ENCODE peak calls at places on chromosomes 4 and X, in seven cellular contexts. P is mesenchymal stem cell, F is Caco-2, O is HCT116, A is breast epithelium, T is NT2/D1, L is endothelial cell of umbilical vein. D is an unnamed sample. For H3K36me3, H3K4me1 and H3K27me3, the result is how much of the 10 kb centered on the place peaks cover.

GRCh38 chrX:120315776-120316175 is 4.5 kb upstream of the TMEM255A start:
- DNase-seq in P (no peak), F (no peak), O (no peak), A (no peak), T (no peak), L (no peak), D (no peak)

GRCh38 chrX:9133426-9133825 is 99.5 kb upstream of the FAM9B start:
- DNase-seq in P (peak), F (no peak), O (no peak), A (no peak), T (no peak), L (no peak), D (peak)

GRCh38 chrX:153999359-154000037 is 20.2 kb downstream of the IRAK1 start:
- DNase-seq in P (no peak), F (no peak), O (no peak), A (no peak), T (no peak), L (no peak), D (no peak)

GRCh38 chr4:78585633-78586032 is 34.1 kb downstream of the ANXA3 start:
- DNase-seq in P (peak), F (no peak), O (no peak), A (no peak), T (no peak), L (no peak), D (peak)

GRCh38 chr4:1985287-1985686 is 23.5 kb downstream of the NELFA start:
- DNase-seq in P (no peak), F (no peak), O (no peak), A (no peak), T (no peak), L (no peak), D (no peak)

GRCh38 chr4:38803833-38804653 is 548 bp downstream of the TLR1 start:
- DNase-seq in P (no peak), F (no peak), O (no peak), A (no peak), T (no peak), L (no peak), D (no peak)

GRCh38 chr4:39565925-39566630 is 38.8 kb upstream of the UGDH start:
- DNase-seq in P (peak), F (no peak), O (no peak), A (no peak), T (no peak), L (peak), D (peak)

GRCh38 chr4:148075438-148075837 is 343.6 kb downstream of the ARHGAP10 start:
- DNase-seq in P (no peak), F (no peak), O (no peak), A (no peak), T (no peak), L (no peak), D (no peak)

GRCh38 chr4:116183241-116183640 is 902.1 kb downstream of the TRAM1L1 start:
- DNase-seq in P (no peak), F (no peak), O (no peak), A (no peak), T (no peak), L (no peak), D (no peak)

GRCh38 chr4:148112231-148112982 is 329.8 kb downstream of the NR3C2 start:
- DNase-seq in P (peak), F (no peak), O (no peak), A (no peak), T (peak), L (peak), D (no peak)

GRCh38 chr4:45662996-45663395 is 460.9 kb downstream of the GABRG1 start:
- DNase-seq in P (peak), F (no peak), O (no peak), A (no peak), T (no peak), L (no peak), D (no peak)

DNA sequence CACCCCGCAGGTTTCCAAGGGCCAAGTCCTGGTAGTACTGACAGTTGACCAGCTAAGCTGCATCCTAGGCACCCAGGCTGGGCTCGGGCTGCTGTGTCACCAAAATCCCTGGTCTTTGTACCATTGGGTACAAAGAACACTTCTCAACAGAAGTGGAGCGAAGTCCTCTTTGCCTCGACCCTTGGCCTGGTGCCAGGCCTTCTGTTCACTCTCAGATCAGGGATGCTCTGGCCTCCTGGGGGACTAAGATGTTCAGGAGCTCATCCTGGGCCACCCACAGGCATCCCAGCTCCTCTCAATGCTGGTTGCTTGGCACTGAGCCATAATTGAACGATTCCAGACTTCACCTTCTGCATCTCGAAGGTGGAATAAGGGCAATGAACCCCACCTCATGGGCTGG is 13.8 kb upstream of the SLC2A9 start:
- DNase-seq in P (no peak), F (no peak), O (no peak), A (no peak), T (no peak), L (no peak), D (no peak)
- H3K36me3 ChIP-seq in P (under half), F (under half), O (under half), A (under half), T (under half), L (under half), D (under half)

DNA sequence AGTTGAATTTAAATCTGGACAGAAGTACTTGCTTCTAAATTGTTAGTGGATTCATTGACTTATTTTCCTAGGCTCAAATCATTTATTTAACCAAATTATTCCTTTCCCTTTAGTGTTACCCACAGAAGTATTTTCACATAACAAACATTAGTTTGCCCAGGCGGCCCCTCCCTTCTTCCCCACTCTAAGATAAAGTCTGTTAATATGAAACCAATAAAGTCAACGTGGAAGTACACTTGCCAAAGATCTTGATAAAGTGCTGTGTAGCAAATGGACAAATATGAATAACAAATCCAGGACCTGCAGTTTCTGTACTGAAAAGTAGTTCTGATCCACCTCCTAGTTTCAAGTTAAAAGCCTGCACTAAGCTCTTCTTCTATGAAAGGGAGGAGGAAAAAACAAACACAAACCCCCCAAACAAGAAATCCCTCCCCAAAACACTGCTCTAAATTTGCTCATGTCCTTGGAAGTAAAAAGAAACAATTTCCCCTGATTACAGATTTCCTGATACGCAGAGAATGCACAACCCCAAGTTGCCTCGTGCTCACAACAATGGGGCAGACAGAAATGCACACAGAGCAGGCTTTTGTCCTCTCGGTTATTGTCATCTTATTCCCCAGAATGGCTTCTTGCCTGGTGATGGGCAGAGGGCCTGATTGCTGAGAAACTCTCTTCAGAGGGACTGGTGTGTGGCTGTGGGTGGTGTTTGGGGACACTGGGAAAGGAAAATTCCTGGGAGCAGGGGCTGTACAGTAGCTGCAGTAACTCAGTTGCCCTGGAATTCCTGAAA is 23.2 kb downstream of the TMSB4X start:
- DNase-seq in P (no peak), F (no peak), O (no peak), A (no peak), T (no peak), L (peak), D (no peak)
- H3K4me1 ChIP-seq in P (under half), F (under half), O (under half), A (under half), T (under half), L (under half), D (half or more)

GRCh38 chrX:149867488-149867887 is 13.5 kb upstream of the MAGEA8 start:
- DNase-seq in P (no peak), F (no peak), O (no peak), A (no peak), T (no peak), L (no peak), D (no peak)

GRCh38 chrX:149877157-149877556 is 3.8 kb upstream of the MAGEA8 start:
- DNase-seq in P (no peak), F (no peak), O (no peak), A (no peak), T (no peak), L (no peak), D (no peak)

GRCh38 chrX:149870840-149871239 is 10.1 kb upstream of the MAGEA8 start:
- DNase-seq in P (no peak), F (no peak), O (no peak), A (no peak), T (no peak), L (no peak), D (no peak)

GRCh38 chrX:149871433-149871832 is 9.6 kb upstream of the MAGEA8 start:
- DNase-seq in P (no peak), F (no peak), O (no peak), A (no peak), T (no peak), L (no peak), D (no peak)

GRCh38 chrX:149871940-149872339 is 9.0 kb upstream of the MAGEA8 start:
- DNase-seq in P (peak), F (peak), O (peak), A (no peak), T (peak), L (peak), D (peak)
- H3K27me3 ChIP-seq in P (under half), F (under half), O (under half), A (under half), T (under half), L (under half), D (under half)

DNA sequence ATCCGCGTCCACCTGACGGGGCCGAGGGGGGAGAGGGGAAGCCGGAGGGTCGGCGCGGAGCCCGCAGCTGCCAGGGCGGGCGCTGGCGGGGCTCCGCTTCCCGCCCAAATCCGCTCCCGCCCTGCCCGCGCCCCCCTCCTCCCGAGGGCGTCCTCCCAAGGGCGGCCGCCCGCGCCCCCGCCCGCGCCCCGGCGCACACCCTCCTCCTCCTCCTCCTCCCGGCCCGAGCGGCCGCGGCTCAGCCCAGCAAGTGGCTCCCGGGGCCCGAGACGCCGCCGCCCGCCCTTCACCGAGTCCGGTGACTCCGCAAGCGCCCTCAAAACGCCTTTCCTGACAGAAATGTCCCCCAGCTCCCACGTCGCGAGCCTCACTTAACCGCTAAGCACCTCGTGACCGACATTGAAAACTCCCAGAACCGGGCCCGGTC is 487 bp downstream of the HMGB2 start:
- DNase-seq in P (no peak), F (no peak), O (no peak), A (peak), T (no peak), L (no peak), D (peak)
- H3K36me3 ChIP-seq in P (under half), F (under half), O (under half), A (under half), T (under half), L (under half), D (half or more)

GRCh38 chr4:14152834-14153519 is 525.5 kb upstream of the BOD1L1 start:
- DNase-seq in P (no peak), F (no peak), O (no peak), A (no peak), T (no peak), L (no peak), D (no peak)

GRCh38 chr4:14151099-14151498 is 523.6 kb upstream of the BOD1L1 start:
- DNase-seq in P (no peak), F (no peak), O (no peak), A (no peak), T (no peak), L (no peak), D (no peak)

GRCh38 chr4:14143892-14144291 is 516.4 kb upstream of the BOD1L1 start:
- DNase-seq in P (no peak), F (no peak), O (no peak), A (no peak), T (peak), L (no peak), D (no peak)

DNA sequence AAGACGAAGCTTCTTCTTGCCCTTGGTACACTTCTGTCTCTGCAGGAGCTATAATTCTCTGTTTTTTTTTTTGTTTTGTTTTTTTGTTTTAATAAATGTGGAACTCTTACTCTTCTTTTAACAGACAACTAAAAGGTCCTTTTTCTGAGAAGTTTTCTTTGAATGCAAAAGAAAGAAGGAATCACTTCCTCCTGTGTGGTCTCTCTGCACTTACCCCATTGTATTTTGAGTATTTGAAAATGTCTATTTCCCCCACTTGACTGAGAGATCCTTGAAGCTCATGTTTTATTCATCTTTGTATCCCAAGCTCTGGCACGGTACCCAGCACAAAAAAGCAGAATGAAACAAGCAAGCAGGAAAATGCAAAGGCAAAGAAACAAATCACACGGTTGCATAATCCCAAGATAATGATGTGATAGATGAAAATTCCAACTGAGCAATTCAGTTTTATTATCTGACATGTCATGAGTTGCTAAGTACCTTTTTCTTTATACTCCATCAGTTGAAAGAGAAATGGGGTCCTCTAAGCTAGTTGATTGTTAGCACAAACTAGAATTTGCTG is 522.0 kb upstream of the BOD1L1 start:
- DNase-seq in P (no peak), F (no peak), O (no peak), A (no peak), T (no peak), L (no peak), D (no peak)
- H3K4me1 ChIP-seq in P (under half), F (under half), O (under half), A (under half), T (under half), L (under half), D (under half)

DNA sequence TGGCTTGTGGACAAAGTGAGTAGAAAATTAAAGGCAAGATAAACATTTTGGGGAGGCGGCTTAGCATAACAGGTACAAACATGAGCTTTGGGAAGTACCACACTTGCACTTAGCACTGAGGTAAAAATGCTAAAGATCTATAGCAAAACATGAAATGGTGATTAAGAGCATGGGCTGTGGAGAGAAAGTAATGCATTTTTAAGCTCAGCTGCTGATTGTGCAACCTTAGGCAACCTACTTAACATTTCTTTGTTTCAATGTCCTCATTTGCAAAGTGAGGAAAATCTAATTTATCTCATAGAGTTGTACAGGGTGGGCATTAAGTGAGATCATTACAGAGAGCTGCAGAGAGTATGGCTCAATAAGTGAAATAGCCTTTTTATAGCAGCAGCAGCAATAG is 86.9 kb downstream of the PAK3 start:
- DNase-seq in P (no peak), F (no peak), O (no peak), A (no peak), T (no peak), L (no peak), D (no peak)
- H3K27me3 ChIP-seq in P (under half), F (under half), O (under half), A (under half), T (under half), L (under half), D (under half)

DNA sequence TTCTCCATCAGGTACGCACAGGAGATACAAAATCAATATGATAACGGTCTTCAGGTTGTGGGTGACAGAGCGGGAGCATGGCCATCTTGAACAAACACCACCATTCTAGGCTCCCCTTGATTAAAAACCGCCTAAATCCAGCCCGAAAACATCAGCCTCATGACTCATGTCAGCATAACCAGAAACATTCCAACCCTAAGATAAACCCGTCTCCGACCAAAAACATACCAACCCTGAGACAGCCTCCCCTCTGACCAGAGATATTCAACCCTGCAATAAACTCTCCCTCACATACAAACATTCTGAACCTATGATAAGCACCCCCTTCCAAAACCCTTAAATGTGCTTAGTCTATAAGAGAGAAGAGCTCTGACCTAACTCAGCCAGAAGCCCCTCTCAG is 157.9 kb downstream of the DHRSX start:
- DNase-seq in P (peak), F (no peak), O (no peak), A (no peak), T (no peak), L (no peak), D (peak)
- H3K36me3 ChIP-seq in P (under half), F (under half), O (under half), A (under half), T (under half), L (under half), D (under half)

GRCh38 chr4:172083236-172083635 is 270.0 kb downstream of the GALNTL6 start:
- DNase-seq in P (no peak), F (no peak), O (no peak), A (no peak), T (no peak), L (no peak), D (no peak)
- H3K4me1 ChIP-seq in P (under half), F (under half), O (under half), A (under half), T (under half), L (under half), D (under half)

GRCh38 chr4:29948451-29948850 is 771.7 kb upstream of the PCDH7 start:
- DNase-seq in P (no peak), F (no peak), O (no peak), A (no peak), T (no peak), L (no peak), D (no peak)

GRCh38 chr4:29948858-29949257 is 771.3 kb upstream of the PCDH7 start:
- DNase-seq in P (no peak), F (no peak), O (no peak), A (no peak), T (no peak), L (no peak), D (no peak)
- H3K27me3 ChIP-seq in P (under half), F (under half), O (under half), A (under half), T (under half), L (under half), D (under half)

GRCh38 chr4:99076292-99076976 is 12.2 kb downstream of the ADH5 start:
- DNase-seq in P (no peak), F (no peak), O (no peak), A (no peak), T (no peak), L (no peak), D (no peak)
- H3K36me3 ChIP-seq in P (under half), F (under half), O (under half), A (under half), T (half or more), L (under half), D (half or more)